ENCODE peak calls at places on chromosomes 5 and 9, in seven cellular contexts. Y is Calu3, C is fibroblast of the aortic adventitia, H is fibroblast of lung, O is upper lobe of right lung, Q is lower lobe of right lung, G is sigmoid colon. U is an unnamed sample.

GRCh38 chr5:116652196-116652729 is 77.6 kb upstream of the SEMA6A start:
- DNase-seq in H (peak), O (no peak), Q (no peak), C (no peak), Y (peak), G (peak), U (peak)

GRCh38 chr9:137301086-137301947 is 754 bp downstream of the NRARP start:
- DNase-seq in O (peak), G (no peak), Q (peak), C (peak), Y (peak), H (peak), U (peak)

GRCh38 chr9:81557452-81557956 is 131.8 kb downstream of the TLE1 start:
- DNase-seq in Q (no peak), O (no peak), G (no peak), H (peak), C (peak), Y (no peak), U (no peak)

GRCh38 chr9:120914953-120915352 is 11.6 kb downstream of the TRAF1 start:
- DNase-seq in G (no peak), H (no peak), Y (no peak), O (no peak), Q (no peak), C (no peak), U (no peak)

GRCh38 chr9:137411670-137412380 is 11.1 kb downstream of the EXD3 start:
- DNase-seq in Y (peak), Q (peak), C (peak), H (peak), G (peak), O (peak), U (peak)

GRCh38 chr9:109781086-109781485 is 1.1 kb downstream of the PALM2AKAP2 start:
- DNase-seq in Q (no peak), Y (no peak), H (peak), G (no peak), C (peak), O (no peak), U (no peak)

GRCh38 chr5:138841531-138841930 is 33.6 kb downstream of the LRRTM2 start:
- DNase-seq in H (no peak), O (no peak), Y (no peak), C (no peak), Q (no peak), G (no peak), U (no peak)

GRCh38 chr5:65121880-65122436 is 353.2 kb downstream of the CWC27 start:
- DNase-seq in C (peak), Y (no peak), H (peak), O (no peak), Q (no peak), G (no peak), U (no peak)

GRCh38 chr9:6467006-6467625 is 54.1 kb downstream of the UHRF2 start:
- DNase-seq in H (no peak), Y (no peak), C (no peak), Q (no peak), G (no peak), O (no peak), U (no peak)

GRCh38 chr5:36045895-36046294 is 20.8 kb downstream of the UGT3A2 start:
- DNase-seq in O (no peak), G (no peak), H (no peak), C (no peak), Q (no peak), Y (no peak), U (no peak)

GRCh38 chr9:130846487-130847305 is 11.6 kb downstream of the ABL1 start:
- DNase-seq in Q (no peak), H (peak), O (no peak), Y (peak), G (peak), C (peak), U (no peak)

GRCh38 chr9:87442451-87442850 is 55.2 kb upstream of the DAPK1 start:
- DNase-seq in G (no peak), C (no peak), Q (no peak), H (no peak), O (no peak), Y (no peak), U (no peak)

GRCh38 chr9:71822455-71822854 is 54.1 kb upstream of the CEMIP2 start:
- DNase-seq in Y (no peak), C (no peak), H (no peak), G (no peak), O (no peak), Q (no peak), U (no peak)

GRCh38 chr5:885529-885928 is 7.1 kb downstream of the BRD9 start:
- DNase-seq in H (no peak), C (no peak), Y (no peak), Q (no peak), G (peak), O (no peak), U (no peak)

GRCh38 chr5:5804834-5805233 is 382.4 kb downstream of the ICE1 start:
- DNase-seq in Q (no peak), Y (no peak), C (no peak), G (no peak), H (no peak), O (no peak), U (no peak)

GRCh38 chr5:177490992-177491391 is 6.4 kb downstream of the PDLIM7 start:
- DNase-seq in G (no peak), Y (no peak), H (no peak), O (no peak), Q (no peak), C (no peak), U (no peak)

GRCh38 chr9:129834489-129835127 is 467 bp downstream of the C9orf78 start:
- DNase-seq in H (no peak), C (no peak), O (no peak), G (no peak), Y (peak), Q (no peak), U (no peak)

GRCh38 chr9:38638881-38639576 is 18.6 kb upstream of the ANKRD18A start:
- DNase-seq in Q (no peak), H (no peak), O (no peak), G (no peak), C (no peak), Y (no peak), U (no peak)

GRCh38 chr5:150624334-150625163 is 15.9 kb upstream of the SYNPO start:
- DNase-seq in Q (no peak), C (no peak), H (no peak), O (no peak), G (no peak), Y (no peak), U (peak)

GRCh38 chr5:95782166-95782565 is 40.4 kb downstream of the GLRX start:
- DNase-seq in C (no peak), H (no peak), Q (no peak), Y (no peak), O (no peak), G (no peak), U (no peak)

GRCh38 chr9:116342941-116343340 is 189.3 kb downstream of the PAPPA start:
- DNase-seq in G (no peak), H (peak), O (no peak), Y (no peak), Q (no peak), C (no peak), U (no peak)

GRCh38 chr5:74477082-74477453 is 163.5 kb downstream of the ENC1 start:
- DNase-seq in O (no peak), C (no peak), Y (no peak), H (no peak), G (no peak), Q (no peak), U (no peak)

GRCh38 chr5:120735076-120735475 is 271.0 kb downstream of the PRR16 start:
- DNase-seq in Q (no peak), C (peak), O (no peak), Y (no peak), G (no peak), H (no peak), U (no peak)

GRCh38 chr9:22307013-22307711 is 139.5 kb upstream of the DMRTA1 start:
- DNase-seq in Y (peak), G (no peak), Q (no peak), H (peak), O (no peak), C (peak), U (peak)

GRCh38 chr9:137032893-137033292 is 1.0 kb upstream of the FUT7 start:
- DNase-seq in Y (no peak), C (no peak), G (peak), H (no peak), Q (peak), O (peak), U (no peak)

GRCh38 chr5:97628011-97628410 is 445.0 kb upstream of the RIOK2 start:
- DNase-seq in O (no peak), C (peak), Y (no peak), H (no peak), G (no peak), Q (no peak), U (no peak)

GRCh38 chr5:52015760-52016159 is 632.5 kb downstream of the ISL1 start:
- DNase-seq in Y (no peak), G (no peak), C (no peak), H (no peak), Q (no peak), O (no peak), U (no peak)

GRCh38 chr5:81759632-81760005 is 8.7 kb upstream of the SSBP2 start:
- DNase-seq in Y (no peak), O (no peak), G (no peak), H (no peak), Q (no peak), C (no peak), U (no peak)

DNA sequence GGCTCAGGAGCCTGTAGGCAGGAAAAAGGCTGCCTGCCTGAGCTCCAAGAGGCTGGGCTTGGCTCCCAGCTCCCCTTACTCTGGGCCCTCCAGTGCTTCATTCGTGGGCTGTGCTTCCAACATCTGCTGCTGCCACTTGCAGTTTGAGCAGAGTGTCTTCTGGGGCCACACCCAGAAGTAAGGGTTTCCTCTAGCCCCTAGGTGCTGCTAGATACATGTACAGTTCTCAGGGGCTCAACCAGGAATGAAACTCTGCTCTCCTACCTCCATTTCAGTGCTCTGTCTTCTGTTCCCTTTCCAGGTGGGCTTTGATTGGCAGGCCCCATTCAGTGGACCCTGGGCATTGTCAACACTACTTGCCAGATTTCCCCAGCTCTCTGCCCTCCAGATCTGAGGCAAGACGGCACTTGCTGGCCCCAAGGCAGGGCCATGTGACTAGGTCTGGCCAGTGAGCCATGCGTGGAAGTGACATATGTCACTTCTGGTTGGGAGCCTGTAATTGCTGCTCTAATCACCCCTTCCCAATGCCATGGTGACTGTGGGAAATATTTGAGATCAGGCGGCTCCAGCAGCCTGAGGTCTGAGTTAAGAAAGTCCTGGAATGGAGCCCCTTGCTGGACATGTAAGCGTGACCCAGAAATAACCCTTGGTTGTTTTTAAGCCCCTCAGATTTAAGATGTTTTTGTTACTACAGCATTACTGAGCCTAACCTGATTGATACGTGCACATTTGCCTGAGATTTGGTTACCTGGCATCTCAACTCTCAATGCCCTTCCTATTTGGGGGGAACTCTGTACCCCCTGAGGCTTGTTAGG is 9.4 kb upstream of the BOD1 start:
- DNase-seq in G (no peak), H (no peak), Q (no peak), O (no peak), C (no peak), Y (no peak), U (peak)
- TF ChIP-seq CTCF in G (no peak), H (no peak), Q (no peak), O (no peak), C (peak), Y (no peak), U (peak)

GRCh38 chr9:82938426-82938825 is 124.5 kb downstream of the RASEF start:
- DNase-seq in Q (no peak), C (no peak), H (no peak), O (no peak), Y (no peak), G (no peak), U (no peak)

GRCh38 chr9:82940386-82940785 is 122.6 kb downstream of the RASEF start:
- DNase-seq in Y (no peak), H (no peak), G (no peak), Q (no peak), O (no peak), C (no peak), U (no peak)

GRCh38 chr9:82934949-82935348 is 128.0 kb downstream of the RASEF start:
- DNase-seq in H (peak), C (peak), O (no peak), Y (peak), Q (no peak), G (no peak), U (no peak)

DNA sequence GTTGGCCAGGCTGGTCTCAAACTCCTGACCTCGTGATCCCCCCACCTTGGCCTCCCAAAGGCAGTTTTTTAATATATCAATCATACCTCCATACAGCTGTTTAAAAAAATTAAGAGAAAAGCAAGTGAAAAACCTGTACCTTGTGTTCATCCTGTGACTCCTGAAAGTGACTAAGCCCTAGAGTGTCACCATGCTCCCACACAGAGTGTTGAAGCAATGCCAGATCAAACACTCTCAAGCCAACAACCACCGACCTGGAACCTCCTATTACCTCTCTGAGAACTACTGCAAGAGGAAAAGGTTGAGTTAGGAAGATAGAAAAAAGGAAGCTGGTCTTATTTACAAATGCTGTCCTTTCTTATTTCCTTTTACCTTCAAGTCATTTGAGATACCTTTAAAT is 123.5 kb downstream of the RASEF start:
- DNase-seq in O (no peak), C (no peak), Q (no peak), G (no peak), Y (peak), H (no peak), U (no peak)
- TF ChIP-seq CTCF in O (no peak), C (no peak), Q (no peak), G (no peak), Y (no peak), H (no peak), U (no peak)

DNA sequence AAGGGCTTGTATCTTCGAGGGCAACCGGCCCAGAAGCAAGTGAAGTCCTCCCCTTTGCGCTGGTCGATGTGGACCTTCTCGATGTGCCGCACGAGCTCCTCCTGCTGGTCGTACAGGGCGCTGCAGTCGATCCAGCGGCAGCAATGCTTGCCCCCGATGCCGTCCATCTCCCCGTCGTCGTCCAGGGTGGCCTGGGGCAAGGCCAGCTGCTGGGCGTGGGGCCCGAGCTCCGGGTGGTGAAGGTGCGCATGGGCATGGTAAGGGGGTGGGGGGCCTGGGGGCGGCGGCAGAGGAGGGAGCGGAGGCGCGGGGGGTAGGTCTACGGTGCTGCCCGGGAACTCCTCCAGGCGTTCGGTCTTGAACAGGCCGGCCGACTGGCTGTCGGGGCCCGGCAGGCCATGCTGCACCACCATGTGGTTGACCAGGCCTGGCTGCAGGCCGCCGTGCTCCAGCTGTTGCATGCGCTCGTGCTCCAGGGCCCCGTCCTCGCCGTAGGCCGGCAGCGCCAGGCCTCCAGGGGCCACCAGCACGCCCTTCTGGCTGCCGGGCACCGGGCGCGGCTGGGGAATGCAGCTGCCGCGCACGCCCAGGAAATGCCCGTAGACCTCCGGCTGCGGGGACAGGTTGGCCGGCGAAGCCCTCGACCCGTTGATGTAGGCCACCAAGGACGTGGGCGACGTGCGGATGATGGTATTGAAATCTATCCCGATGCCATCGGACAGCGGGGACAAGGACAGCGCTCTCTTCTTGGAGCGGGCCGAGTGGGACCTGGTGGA is 181.8 kb downstream of the GLIS3 start:
- DNase-seq in Y (no peak), Q (peak), C (no peak), G (no peak), O (peak), H (no peak), U (peak)
- TF ChIP-seq CTCF in Y (no peak), Q (peak), C (peak), G (peak), O (peak), H (peak), U (peak)

DNA sequence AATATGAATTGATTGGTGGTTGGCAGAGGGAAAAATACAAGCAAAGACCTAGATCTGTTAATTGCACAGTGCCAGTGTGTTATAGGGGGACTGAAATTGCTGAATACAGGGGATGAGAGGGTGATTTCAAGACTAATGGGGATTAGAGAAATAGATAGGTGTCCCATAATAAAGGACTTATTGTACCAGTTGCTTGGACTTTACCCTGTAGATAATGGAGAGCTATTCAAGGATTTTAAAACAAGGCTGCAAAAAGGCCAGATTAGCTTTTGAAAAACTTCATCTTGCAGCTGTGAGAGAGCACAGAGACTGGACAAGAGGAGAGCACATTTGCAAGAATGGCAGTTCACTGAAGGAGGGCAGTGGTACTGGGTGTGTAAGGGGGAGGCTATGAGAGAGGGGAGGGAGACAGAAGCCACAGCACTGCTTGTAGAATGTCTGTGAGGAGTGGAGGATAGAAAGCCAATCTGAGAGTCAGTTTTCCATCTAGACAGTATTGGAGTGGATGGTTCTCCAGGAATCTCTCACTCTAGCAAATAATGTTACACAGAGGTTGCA is 28.8 kb upstream of the SCAMP1 start:
- DNase-seq in Q (no peak), G (no peak), H (no peak), C (no peak), O (no peak), Y (no peak), U (no peak)
- TF ChIP-seq CTCF in Q (no peak), G (no peak), H (no peak), C (no peak), O (no peak), Y (no peak), U (no peak)